ENCODE peak calls at places on chromosomes 5 and 9, in seven cellular contexts. J, A, C, Z, Q, R and M are unnamed samples.
A peak's percentile ranks its signal among the peaks of the same experiment; 100 is the strongest.

GRCh38 chr9:127919253-127919815 is 2.5 kb upstream of the ST6GALNAC4 start:
- DNase-seq in J (no peak), A (no peak), C (peak; percentile 93), Z (peak; percentile 99), Q (no peak), R (peak; percentile 98), M (peak; percentile 100)

GRCh38 chr9:74865177-74865576 is 22.5 kb downstream of the TRPM6 start:
- DNase-seq in J (no peak), A (no peak), C (no peak), Z (no peak), Q (no peak), R (no peak), M (no peak)

GRCh38 chr5:150948539-150948938 is 43.8 kb upstream of the ZNF300 start:
- DNase-seq in J (no peak), A (no peak), C (no peak), Z (no peak), Q (no peak), R (no peak), M (no peak)

GRCh38 chr9:93346240-93347112 is 105.0 kb upstream of the FAM120A start:
- DNase-seq in J (peak; percentile 68), A (peak; percentile 80), C (peak; percentile 27), Z (no peak), Q (no peak), R (no peak), M (peak; percentile 27)

GRCh38 chr9:127307802-127308201 is 43.2 kb downstream of the GARNL3 start:
- DNase-seq in J (no peak), A (no peak), C (no peak), Z (no peak), Q (no peak), R (peak; percentile 48), M (no peak)

GRCh38 chr5:141657937-141658545 is 6.8 kb upstream of the FCHSD1 start:
- DNase-seq in J (no peak), A (no peak), C (no peak), Z (peak; percentile 56), Q (no peak), R (peak; percentile 81), M (peak; percentile 92)

GRCh38 chr9:131441441-131441840 is 47.6 kb downstream of the PRRC2B start:
- DNase-seq in J (no peak), A (no peak), C (no peak), Z (no peak), Q (no peak), R (no peak), M (no peak)

GRCh38 chr5:78888580-78889187 is 96.4 kb downstream of the ARSB start:
- DNase-seq in J (no peak), A (no peak), C (no peak), Z (no peak), Q (no peak), R (no peak), M (peak; percentile 27)

GRCh38 chr5:73450041-73450598 is 1.5 kb upstream of the FOXD1 start:
- DNase-seq in J (no peak), A (no peak), C (no peak), Z (no peak), Q (no peak), R (no peak), M (peak; percentile 1)

GRCh38 chr5:96140496-96140895 is 178.8 kb upstream of the ELL2 start:
- DNase-seq in J (no peak), A (no peak), C (no peak), Z (no peak), Q (no peak), R (no peak), M (no peak)

GRCh38 chr9:9585920-9586319 is 1026.9 kb downstream of the PTPRD start:
- DNase-seq in J (no peak), A (no peak), C (no peak), Z (no peak), Q (no peak), R (no peak), M (no peak)

GRCh38 chr5:1732955-1733354 is 66.7 kb downstream of the MRPL36 start:
- DNase-seq in J (no peak), A (no peak), C (no peak), Z (no peak), Q (no peak), R (no peak), M (no peak)

GRCh38 chr5:57456056-57456455 is 26.6 kb downstream of the ACTBL2 start:
- DNase-seq in J (no peak), A (no peak), C (no peak), Z (no peak), Q (no peak), R (no peak), M (no peak)

GRCh38 chr9:112380771-112381181 is 868 bp downstream of the HSDL2 start:
- DNase-seq in J (no peak), A (no peak), C (peak; percentile 34), Z (no peak), Q (no peak), R (peak; percentile 14), M (peak; percentile 48)

GRCh38 chr9:91937727-91938126 is 12.3 kb downstream of the ROR2 start:
- DNase-seq in J (no peak), A (no peak), C (no peak), Z (no peak), Q (no peak), R (no peak), M (no peak)

GRCh38 chr5:80755634-80756033 is 100.9 kb upstream of the DHFR start:
- DNase-seq in J (no peak), A (peak; percentile 18), C (no peak), Z (no peak), Q (peak; percentile 89), R (no peak), M (no peak)
- TF ChIP-seq EZH2phosphoT487 in J (no peak), A (no peak), C (no peak), Z (no peak), Q (no peak), R (no peak), M (no peak)

DNA sequence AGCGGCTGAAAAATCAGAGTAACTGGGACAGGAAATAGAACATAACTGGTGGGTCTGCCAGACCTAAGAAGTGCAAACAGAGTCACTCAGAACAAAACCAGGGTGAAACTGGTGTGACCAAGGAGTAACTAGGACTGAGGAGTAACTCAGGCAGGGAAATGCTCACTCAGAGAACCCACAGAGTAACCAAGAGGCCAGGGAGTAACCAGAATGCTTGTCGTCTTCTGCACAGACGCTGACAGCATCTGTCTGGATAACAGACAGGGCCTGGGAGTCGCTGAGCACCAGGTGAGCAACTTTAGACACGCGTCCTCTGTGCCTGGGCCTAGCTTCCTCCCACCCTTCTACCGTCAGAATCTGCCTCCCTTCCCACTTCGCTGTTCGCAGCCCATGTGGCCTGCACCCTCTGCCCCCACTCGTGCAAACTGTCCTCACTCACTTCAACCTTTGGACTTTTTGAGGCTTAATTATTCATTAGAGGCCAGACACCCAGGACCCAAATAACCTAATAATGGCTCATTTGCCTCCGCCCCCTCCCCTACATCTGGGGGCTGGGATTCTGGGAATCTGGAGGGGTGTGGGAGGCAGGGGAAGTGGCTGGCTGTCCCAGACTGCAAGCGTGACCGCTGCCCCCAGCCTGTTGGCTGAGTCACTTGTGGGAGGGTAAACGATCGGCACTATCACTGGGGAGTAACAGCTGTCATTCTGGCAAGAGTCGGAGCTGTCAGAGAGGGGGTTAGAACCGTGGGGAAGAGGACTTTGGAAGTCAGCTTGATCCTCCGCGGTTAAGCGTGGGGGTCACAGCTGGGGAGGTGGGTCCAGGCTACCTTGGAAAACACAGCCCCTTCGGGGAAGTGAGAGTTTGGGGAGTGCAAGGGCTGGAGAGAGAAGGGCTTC is 638 bp downstream of the AQP3 start:
- DNase-seq in J (no peak), A (peak; percentile 20), C (peak; percentile 82), Z (no peak), Q (peak; percentile 86), R (peak; percentile 68), M (peak; percentile 70)
- H2AFZ ChIP-seq in J (peak overlapping the region; percentile 99), A (peak overlapping the region; percentile 38), C (peak overlapping the region; percentile 74), Z (peak overlapping the region; percentile 92), Q (peak overlapping the region; percentile 71), R (peak overlapping the region; percentile 35), M (peak overlapping the region; percentile 76)

DNA sequence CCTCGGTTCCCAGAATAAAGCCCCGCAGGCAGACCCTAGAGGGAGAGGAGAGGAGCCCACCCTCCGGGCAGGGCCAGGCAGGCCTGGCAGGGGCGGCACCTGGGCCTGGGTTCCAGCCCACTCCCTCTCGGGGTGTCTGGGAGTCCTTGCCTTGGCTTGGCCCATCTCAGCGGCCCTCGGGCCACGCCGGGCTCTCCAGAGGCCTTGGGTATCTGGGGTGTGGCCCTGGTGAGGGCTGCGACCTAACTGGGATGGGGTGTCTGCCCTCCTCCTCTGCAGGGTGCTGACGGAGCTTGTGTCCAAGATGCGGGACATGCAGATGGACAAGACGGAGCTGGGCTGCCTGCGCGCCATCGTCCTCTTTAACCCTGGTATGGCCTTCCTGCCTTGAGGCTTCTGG is 105.4 kb downstream of the RXRA start:
- DNase-seq in J (no peak), A (no peak), C (no peak), Z (no peak), Q (no peak), R (no peak), M (no peak)
- H3K4me1 ChIP-seq in J (no peaks in the 10 kb centered on the region), A (peaks cover 7% of the 10 kb centered on the region), C (peaks cover 35% of the 10 kb centered on the region), Z (peaks cover 6% of the 10 kb centered on the region), Q (no peaks in the 10 kb centered on the region), R (no peaks in the 10 kb centered on the region), M (peaks cover 13% of the 10 kb centered on the region)

GRCh38 chr5:62142351-62142750 is 163.7 kb upstream of the KIF2A start:
- DNase-seq in J (no peak), A (no peak), C (no peak), Z (no peak), Q (no peak), R (no peak), M (no peak)

GRCh38 chr5:62149894-62150293 is 156.1 kb upstream of the KIF2A start:
- DNase-seq in J (no peak), A (no peak), C (no peak), Z (no peak), Q (no peak), R (no peak), M (no peak)

GRCh38 chr5:62143268-62144229 is 162.5 kb upstream of the KIF2A start:
- DNase-seq in J (peak; percentile 70), A (peak; percentile 49), C (peak; percentile 59), Z (peak; percentile 16), Q (peak; percentile 20), R (peak; percentile 54), M (peak; percentile 60)

GRCh38 chr5:62139741-62140140 is 166.3 kb upstream of the KIF2A start:
- DNase-seq in J (no peak), A (no peak), C (no peak), Z (no peak), Q (no peak), R (no peak), M (no peak)

GRCh38 chr5:62144395-62145022 is 161.5 kb upstream of the KIF2A start:
- DNase-seq in J (no peak), A (no peak), C (no peak), Z (no peak), Q (no peak), R (peak; percentile 71), M (peak; percentile 68)
- TF ChIP-seq EZH2phosphoT487 in J (no peak), A (no peak), C (no peak), Z (no peak), Q (no peak), R (no peak), M (no peak)

GRCh38 chr5:82909816-82910215 is 167.4 kb downstream of the TMEM167A start:
- DNase-seq in J (no peak), A (no peak), C (no peak), Z (no peak), Q (no peak), R (no peak), M (no peak)
- H2AFZ ChIP-seq in J (no peak overlapping the region), A (no peak overlapping the region), C (no peak overlapping the region), Z (no peak overlapping the region), Q (no peak overlapping the region), R (no peak overlapping the region), M (no peak overlapping the region)

GRCh38 chr5:155833282-155833681 is 493.7 kb upstream of the SGCD start:
- DNase-seq in J (peak; percentile 15), A (peak; percentile 4), C (no peak), Z (no peak), Q (no peak), R (no peak), M (peak; percentile 29)
- H3K4me1 ChIP-seq in J (no peaks in the 10 kb centered on the region), A (no peaks in the 10 kb centered on the region), C (no peaks in the 10 kb centered on the region), Z (no peaks in the 10 kb centered on the region), Q (peaks cover 1% of the 10 kb centered on the region), R (no peaks in the 10 kb centered on the region), M (no peaks in the 10 kb centered on the region)

GRCh38 chr9:138053996-138054752 is 176.6 kb downstream of the CACNA1B start:
- DNase-seq in J (no peak), A (no peak), C (no peak), Z (no peak), Q (no peak), R (no peak), M (no peak)
- TF ChIP-seq EZH2phosphoT487 in J (no peak), A (no peak), C (no peak), Z (no peak), Q (no peak), R (no peak), M (no peak)